ENCODE peak calls at places on chromosomes 2 and 18, in four cellular contexts. J, Z, L and Q are unnamed samples.

GRCh38 chr2:70656421-70657010 is 102.9 kb upstream of the TGFA start:
- DNase-seq in J (no peak), Z (peak), L (no peak), Q (no peak)

GRCh38 chr18:47397671-47398319 is 146.3 kb upstream of the SKOR2 start:
- DNase-seq in J (no peak), Z (no peak), L (peak), Q (peak)

GRCh38 chr18:47373465-47373864 is 122.0 kb upstream of the SKOR2 start:
- DNase-seq in J (no peak), Z (no peak), L (no peak), Q (no peak)

GRCh38 chr2:221422516-221423211 is 149.4 kb downstream of the EPHA4 start:
- DNase-seq in J (no peak), Z (no peak), L (no peak), Q (no peak)

GRCh38 chr2:198656869-198657268 is 800.9 kb downstream of the SATB2 start:
- DNase-seq in J (no peak), Z (no peak), L (no peak), Q (no peak)

GRCh38 chr2:46294185-46294836 is 2.9 kb upstream of the EPAS1 start:
- DNase-seq in J (no peak), Z (peak), L (no peak), Q (peak)

GRCh38 chr2:148124271-148124670 is 103.4 kb downstream of the MBD5 start:
- DNase-seq in J (no peak), Z (no peak), L (peak), Q (no peak)

GRCh38 chr18:48800479-48800876 is 150.3 kb downstream of the SMAD7 start:
- DNase-seq in J (no peak), Z (peak), L (no peak), Q (no peak)

GRCh38 chr2:25251032-25251460 is 82.7 kb upstream of the POMC start:
- DNase-seq in J (no peak), Z (no peak), L (no peak), Q (peak)

GRCh38 chr2:25076749-25077148 is 34.9 kb downstream of the EFR3B start:
- DNase-seq in J (no peak), Z (no peak), L (no peak), Q (no peak)

GRCh38 chr2:166373951-166374350 is 1.8 kb downstream of the SCN9A start:
- DNase-seq in J (peak), Z (no peak), L (peak), Q (peak)

GRCh38 chr2:145017149-145017548 is 497.2 kb upstream of the ZEB2 start:
- DNase-seq in J (no peak), Z (no peak), L (no peak), Q (no peak)

GRCh38 chr2:190318931-190319556 is 582 bp downstream of the HIBCH start:
- DNase-seq in J (peak), Z (no peak), L (no peak), Q (no peak)

GRCh38 chr2:127662937-127663565 is 12.3 kb downstream of the LIMS2 start:
- DNase-seq in J (no peak), Z (no peak), L (no peak), Q (no peak)

GRCh38 chr2:150596071-150596470 is 108.6 kb upstream of the RND3 start:
- DNase-seq in J (no peak), Z (no peak), L (no peak), Q (no peak)

GRCh38 chr2:18684202-18685040 is 95.1 kb upstream of the NT5C1B start:
- DNase-seq in J (no peak), Z (no peak), L (no peak), Q (no peak)

GRCh38 chr2:30225131-30225762 is 6.1 kb upstream of the LBH start:
- DNase-seq in J (peak), Z (no peak), L (no peak), Q (no peak)